ENCODE peak calls at places on chromosomes 11 and 22, in five cellular contexts. One of them, this sample, is unnamed.
A peak's percentile ranks its signal among the peaks of the same experiment; 100 is the strongest.

GRCh38 chr22:46516638-46517037 is 20.8 kb downstream of the CELSR1 start:
- DNase-seq in NCI-H82: no peak
- DNase-seq in tibial artery: no peak
- DNase-seq in T-helper 1 cell: no peak
- DNase-seq in stimulated activated CD8-positive, alpha-beta memory T cell treated with anti-CD3 and anti-CD28 coated beads, Interleukin-4, amount 100 ng/mL, for 4 hours: no peak
- DNase-seq in this sample: peak; percentile 39

GRCh38 chr22:19356708-19357269 is 65.3 kb upstream of the CLTCL1 start:
- DNase-seq in T-helper 1 cell: no peak
- DNase-seq in NCI-H82: no peak
- DNase-seq in stimulated activated CD8-positive, alpha-beta memory T cell treated with anti-CD3 and anti-CD28 coated beads, Interleukin-4, amount 100 ng/mL, for 4 hours: no peak
- DNase-seq in tibial artery: no peak
- DNase-seq in this sample: no peak

GRCh38 chr11:41895106-41895505 is 435.7 kb upstream of the LRRC4C start:
- DNase-seq in T-helper 1 cell: no peak
- DNase-seq in NCI-H82: no peak
- DNase-seq in stimulated activated CD8-positive, alpha-beta memory T cell treated with anti-CD3 and anti-CD28 coated beads, Interleukin-4, amount 100 ng/mL, for 4 hours: no peak
- DNase-seq in tibial artery: no peak
- DNase-seq in this sample: no peak

GRCh38 chr11:87422566-87422965 is 384.8 kb downstream of the TMEM135 start:
- DNase-seq in stimulated activated CD8-positive, alpha-beta memory T cell treated with anti-CD3 and anti-CD28 coated beads, Interleukin-4, amount 100 ng/mL, for 4 hours: no peak
- DNase-seq in T-helper 1 cell: no peak
- DNase-seq in NCI-H82: no peak
- DNase-seq in tibial artery: no peak
- DNase-seq in this sample: no peak

GRCh38 chr22:19875531-19876313 is 21.0 kb upstream of the GNB1L start:
- DNase-seq in T-helper 1 cell: no peak
- DNase-seq in NCI-H82: no peak
- DNase-seq in tibial artery: peak; percentile 21
- DNase-seq in stimulated activated CD8-positive, alpha-beta memory T cell treated with anti-CD3 and anti-CD28 coated beads, Interleukin-4, amount 100 ng/mL, for 4 hours: no peak
- DNase-seq in this sample: peak; percentile 39

GRCh38 chr11:120335596-120335927 is 651 bp upstream of the ARHGEF12 start:
- DNase-seq in tibial artery: peak; percentile 36
- DNase-seq in T-helper 1 cell: no peak
- DNase-seq in NCI-H82: no peak
- DNase-seq in stimulated activated CD8-positive, alpha-beta memory T cell treated with anti-CD3 and anti-CD28 coated beads, Interleukin-4, amount 100 ng/mL, for 4 hours: no peak
- DNase-seq in this sample: no peak

GRCh38 chr11:27319065-27319464 is 44.0 kb downstream of the CCDC34 start:
- DNase-seq in NCI-H82: no peak
- DNase-seq in T-helper 1 cell: no peak
- DNase-seq in tibial artery: no peak
- DNase-seq in stimulated activated CD8-positive, alpha-beta memory T cell treated with anti-CD3 and anti-CD28 coated beads, Interleukin-4, amount 100 ng/mL, for 4 hours: no peak
- DNase-seq in this sample: no peak

GRCh38 chr11:111812211-111812610 is 46.0 kb upstream of the PPP2R1B start:
- DNase-seq in tibial artery: no peak
- DNase-seq in stimulated activated CD8-positive, alpha-beta memory T cell treated with anti-CD3 and anti-CD28 coated beads, Interleukin-4, amount 100 ng/mL, for 4 hours: no peak
- DNase-seq in NCI-H82: no peak
- DNase-seq in T-helper 1 cell: no peak
- DNase-seq in this sample: no peak

This sample was measured in psoas muscle.